ENCODE peak calls at places on chromosomes 13 and 19, in seven cellular contexts. One of them, this sample, is unnamed.

GRCh38 chr19:35017507-35017906 is 12.8 kb upstream of the SCN1B start:
- DNase-seq in stimulated activated CD8-positive, alpha-beta memory T cell treated with anti-CD3 and anti-CD28 coated beads, Interleukin-4, amount 100 ng/mL, for 1 hour: no peak
- DNase-seq in B cell: no peak
- DNase-seq in T-helper 9 cell: no peak
- DNase-seq in activated CD8-positive, alpha-beta memory T cell treated with anti-CD3 and anti-CD28 coated beads, Interleukin-2, amount 50 U/mL, for 4 hours: no peak
- DNase-seq in breast epithelium: no peak
- DNase-seq in fibroblast of pulmonary artery: no peak
- DNase-seq in this sample: peak; percentile 47

GRCh38 chr13:44796597-44797517 is 192.4 kb downstream of the NUFIP1 start:
- DNase-seq in B cell: no peak
- DNase-seq in stimulated activated CD8-positive, alpha-beta memory T cell treated with anti-CD3 and anti-CD28 coated beads, Interleukin-4, amount 100 ng/mL, for 1 hour: no peak
- DNase-seq in fibroblast of pulmonary artery: no peak
- DNase-seq in breast epithelium: no peak
- DNase-seq in activated CD8-positive, alpha-beta memory T cell treated with anti-CD3 and anti-CD28 coated beads, Interleukin-2, amount 50 U/mL, for 4 hours: no peak
- DNase-seq in T-helper 9 cell: no peak
- DNase-seq in this sample: no peak

GRCh38 chr13:114142640-114143490 is 10.4 kb upstream of the RASA3 start:
- DNase-seq in breast epithelium: no peak
- DNase-seq in B cell: no peak
- DNase-seq in stimulated activated CD8-positive, alpha-beta memory T cell treated with anti-CD3 and anti-CD28 coated beads, Interleukin-4, amount 100 ng/mL, for 1 hour: no peak
- DNase-seq in activated CD8-positive, alpha-beta memory T cell treated with anti-CD3 and anti-CD28 coated beads, Interleukin-2, amount 50 U/mL, for 4 hours: peak; percentile 60
- DNase-seq in fibroblast of pulmonary artery: no peak
- DNase-seq in T-helper 9 cell: peak; percentile 60
- DNase-seq in this sample: peak; percentile 62

GRCh38 chr19:55525289-55526101 is 11.4 kb downstream of the SBK2 start:
- DNase-seq in T-helper 9 cell: no peak
- DNase-seq in fibroblast of pulmonary artery: no peak
- DNase-seq in activated CD8-positive, alpha-beta memory T cell treated with anti-CD3 and anti-CD28 coated beads, Interleukin-2, amount 50 U/mL, for 4 hours: no peak
- DNase-seq in stimulated activated CD8-positive, alpha-beta memory T cell treated with anti-CD3 and anti-CD28 coated beads, Interleukin-4, amount 100 ng/mL, for 1 hour: no peak
- DNase-seq in breast epithelium: no peak
- DNase-seq in B cell: no peak
- DNase-seq in this sample: no peak

GRCh38 chr13:87684850-87685735 is 13.9 kb downstream of the SLITRK5 start:
- DNase-seq in stimulated activated CD8-positive, alpha-beta memory T cell treated with anti-CD3 and anti-CD28 coated beads, Interleukin-4, amount 100 ng/mL, for 1 hour: no peak
- DNase-seq in T-helper 9 cell: no peak
- DNase-seq in B cell: no peak
- DNase-seq in activated CD8-positive, alpha-beta memory T cell treated with anti-CD3 and anti-CD28 coated beads, Interleukin-2, amount 50 U/mL, for 4 hours: no peak
- DNase-seq in breast epithelium: no peak
- DNase-seq in fibroblast of pulmonary artery: no peak
- DNase-seq in this sample: no peak

GRCh38 chr19:16328824-16329482 is 4.3 kb downstream of the KLF2 start:
- DNase-seq in T-helper 9 cell: peak; percentile 45
- DNase-seq in breast epithelium: no peak
- DNase-seq in activated CD8-positive, alpha-beta memory T cell treated with anti-CD3 and anti-CD28 coated beads, Interleukin-2, amount 50 U/mL, for 4 hours: peak; percentile 54
- DNase-seq in B cell: peak; percentile 48
- DNase-seq in stimulated activated CD8-positive, alpha-beta memory T cell treated with anti-CD3 and anti-CD28 coated beads, Interleukin-4, amount 100 ng/mL, for 1 hour: no peak
- DNase-seq in fibroblast of pulmonary artery: peak; percentile 76
- DNase-seq in this sample: peak; percentile 72

GRCh38 chr13:21101865-21102576 is 40.6 kb upstream of the LATS2 start:
- DNase-seq in activated CD8-positive, alpha-beta memory T cell treated with anti-CD3 and anti-CD28 coated beads, Interleukin-2, amount 50 U/mL, for 4 hours: no peak
- DNase-seq in B cell: no peak
- DNase-seq in fibroblast of pulmonary artery: no peak
- DNase-seq in breast epithelium: no peak
- DNase-seq in T-helper 9 cell: no peak
- DNase-seq in stimulated activated CD8-positive, alpha-beta memory T cell treated with anti-CD3 and anti-CD28 coated beads, Interleukin-4, amount 100 ng/mL, for 1 hour: no peak
- DNase-seq in this sample: no peak

GRCh38 chr19:46634045-46634655 is 1.9 kb downstream of the GNG8 start:
- DNase-seq in breast epithelium: peak; percentile 91
- DNase-seq in activated CD8-positive, alpha-beta memory T cell treated with anti-CD3 and anti-CD28 coated beads, Interleukin-2, amount 50 U/mL, for 4 hours: peak; percentile 92
- DNase-seq in T-helper 9 cell: peak; percentile 98
- DNase-seq in stimulated activated CD8-positive, alpha-beta memory T cell treated with anti-CD3 and anti-CD28 coated beads, Interleukin-4, amount 100 ng/mL, for 1 hour: peak; percentile 68
- DNase-seq in B cell: peak; percentile 93
- DNase-seq in fibroblast of pulmonary artery: peak; percentile 87
- DNase-seq in this sample: peak; percentile 94

GRCh38 chr19:41426952-41427646 is at the start of gene B3GNT8:
- DNase-seq in activated CD8-positive, alpha-beta memory T cell treated with anti-CD3 and anti-CD28 coated beads, Interleukin-2, amount 50 U/mL, for 4 hours: peak; percentile 38
- DNase-seq in T-helper 9 cell: peak; percentile 36
- DNase-seq in B cell: peak; percentile 49
- DNase-seq in breast epithelium: peak; percentile 86
- DNase-seq in fibroblast of pulmonary artery: peak; percentile 63
- DNase-seq in stimulated activated CD8-positive, alpha-beta memory T cell treated with anti-CD3 and anti-CD28 coated beads, Interleukin-4, amount 100 ng/mL, for 1 hour: no peak
- DNase-seq in this sample: peak; percentile 92

GRCh38 chr13:41562083-41562482 is 104.7 kb downstream of the RGCC start:
- DNase-seq in T-helper 9 cell: no peak
- DNase-seq in stimulated activated CD8-positive, alpha-beta memory T cell treated with anti-CD3 and anti-CD28 coated beads, Interleukin-4, amount 100 ng/mL, for 1 hour: no peak
- DNase-seq in fibroblast of pulmonary artery: peak; percentile 82
- DNase-seq in B cell: no peak
- DNase-seq in activated CD8-positive, alpha-beta memory T cell treated with anti-CD3 and anti-CD28 coated beads, Interleukin-2, amount 50 U/mL, for 4 hours: no peak
- DNase-seq in breast epithelium: no peak
- DNase-seq in this sample: no peak

GRCh38 chr19:50333737-50334617 is 4.8 kb upstream of the KCNC3 start:
- DNase-seq in fibroblast of pulmonary artery: peak; percentile 66
- DNase-seq in stimulated activated CD8-positive, alpha-beta memory T cell treated with anti-CD3 and anti-CD28 coated beads, Interleukin-4, amount 100 ng/mL, for 1 hour: peak; percentile 54
- DNase-seq in T-helper 9 cell: peak; percentile 68
- DNase-seq in activated CD8-positive, alpha-beta memory T cell treated with anti-CD3 and anti-CD28 coated beads, Interleukin-2, amount 50 U/mL, for 4 hours: peak; percentile 80
- DNase-seq in breast epithelium: peak; percentile 74
- DNase-seq in B cell: peak; percentile 97
- DNase-seq in this sample: no peak

GRCh38 chr19:3335431-3336350 is 30.7 kb upstream of the NFIC start:
- DNase-seq in activated CD8-positive, alpha-beta memory T cell treated with anti-CD3 and anti-CD28 coated beads, Interleukin-2, amount 50 U/mL, for 4 hours: no peak
- DNase-seq in breast epithelium: no peak
- DNase-seq in B cell: no peak
- DNase-seq in stimulated activated CD8-positive, alpha-beta memory T cell treated with anti-CD3 and anti-CD28 coated beads, Interleukin-4, amount 100 ng/mL, for 1 hour: no peak
- DNase-seq in T-helper 9 cell: no peak
- DNase-seq in fibroblast of pulmonary artery: peak; percentile 49
- DNase-seq in this sample: no peak

GRCh38 chr19:52622261-52622660 is 15.9 kb downstream of the ZNF83 start:
- DNase-seq in T-helper 9 cell: no peak
- DNase-seq in stimulated activated CD8-positive, alpha-beta memory T cell treated with anti-CD3 and anti-CD28 coated beads, Interleukin-4, amount 100 ng/mL, for 1 hour: no peak
- DNase-seq in B cell: no peak
- DNase-seq in fibroblast of pulmonary artery: no peak
- DNase-seq in breast epithelium: no peak
- DNase-seq in activated CD8-positive, alpha-beta memory T cell treated with anti-CD3 and anti-CD28 coated beads, Interleukin-2, amount 50 U/mL, for 4 hours: no peak
- DNase-seq in this sample: no peak

GRCh38 chr19:27844261-27844660 is 1368.7 kb downstream of the UQCRFS1 start:
- DNase-seq in breast epithelium: no peak
- DNase-seq in fibroblast of pulmonary artery: no peak
- DNase-seq in B cell: no peak
- DNase-seq in activated CD8-positive, alpha-beta memory T cell treated with anti-CD3 and anti-CD28 coated beads, Interleukin-2, amount 50 U/mL, for 4 hours: no peak
- DNase-seq in stimulated activated CD8-positive, alpha-beta memory T cell treated with anti-CD3 and anti-CD28 coated beads, Interleukin-4, amount 100 ng/mL, for 1 hour: no peak
- DNase-seq in T-helper 9 cell: no peak
- DNase-seq in this sample: no peak

GRCh38 chr19:49997709-49998108 is 27.5 kb downstream of the VRK3 start:
- DNase-seq in activated CD8-positive, alpha-beta memory T cell treated with anti-CD3 and anti-CD28 coated beads, Interleukin-2, amount 50 U/mL, for 4 hours: no peak
- DNase-seq in fibroblast of pulmonary artery: peak; percentile 23
- DNase-seq in breast epithelium: no peak
- DNase-seq in stimulated activated CD8-positive, alpha-beta memory T cell treated with anti-CD3 and anti-CD28 coated beads, Interleukin-4, amount 100 ng/mL, for 1 hour: no peak
- DNase-seq in B cell: peak; percentile 55
- DNase-seq in T-helper 9 cell: no peak
- DNase-seq in this sample: no peak

GRCh38 chr19:36151144-36152051 is 849 bp downstream of the COX7A1 start:
- DNase-seq in activated CD8-positive, alpha-beta memory T cell treated with anti-CD3 and anti-CD28 coated beads, Interleukin-2, amount 50 U/mL, for 4 hours: no peak
- DNase-seq in stimulated activated CD8-positive, alpha-beta memory T cell treated with anti-CD3 and anti-CD28 coated beads, Interleukin-4, amount 100 ng/mL, for 1 hour: no peak
- DNase-seq in breast epithelium: no peak
- DNase-seq in B cell: peak; percentile 56
- DNase-seq in T-helper 9 cell: no peak
- DNase-seq in fibroblast of pulmonary artery: peak; percentile 17
- DNase-seq in this sample: peak; percentile 81